ENCODE peak calls at places on chromosomes 2 and 18, in four cellular contexts. One of them, this sample, is unnamed. For H3K27me3, the result is how much of the 10 kb centered on the place peaks cover.

GRCh38 chr2:222052934-222053367 is 245.8 kb downstream of the PAX3 start:
- DNase-seq in aorta: no peak
- DNase-seq in mammary epithelial cell: no peak
- DNase-seq in spleen: no peak
- DNase-seq in this sample: no peak

GRCh38 chr2:159194241-159194640 is 92.3 kb downstream of the WDSUB1 start:
- DNase-seq in spleen: no peak
- DNase-seq in mammary epithelial cell: no peak
- DNase-seq in aorta: no peak
- DNase-seq in this sample: no peak

GRCh38 chr18:32910694-32911296 is 138.0 kb upstream of the KLHL14 start:
- DNase-seq in spleen: no peak
- DNase-seq in aorta: no peak
- DNase-seq in mammary epithelial cell: peak
- DNase-seq in this sample: no peak

GRCh38 chr2:222338374-222338773 is 39.6 kb upstream of the PAX3 start:
- DNase-seq in aorta: no peak
- DNase-seq in spleen: no peak
- DNase-seq in mammary epithelial cell: no peak
- DNase-seq in this sample: no peak

GRCh38 chr2:650343-651310 is 26.6 kb downstream of the TMEM18 start:
- DNase-seq in spleen: no peak
- DNase-seq in mammary epithelial cell: no peak
- DNase-seq in aorta: no peak
- DNase-seq in this sample: no peak

GRCh38 chr2:50564781-50565180 is 467.2 kb downstream of the NRXN1 start:
- DNase-seq in aorta: no peak
- DNase-seq in mammary epithelial cell: no peak
- DNase-seq in spleen: no peak
- DNase-seq in this sample: no peak

GRCh38 chr2:172090044-172090946 is 5.0 kb downstream of the DLX1 start:
- DNase-seq in spleen: no peak
- DNase-seq in aorta: peak
- DNase-seq in mammary epithelial cell: no peak
- DNase-seq in this sample: no peak

GRCh38 chr2:222883420-222883819 is 22.6 kb downstream of the ACSL3 start:
- DNase-seq in mammary epithelial cell: no peak
- DNase-seq in spleen: no peak
- DNase-seq in aorta: no peak
- DNase-seq in this sample: no peak

GRCh38 chr2:157940024-157940423 is 63.9 kb upstream of the ACVR1 start:
- DNase-seq in mammary epithelial cell: peak
- DNase-seq in aorta: no peak
- DNase-seq in spleen: no peak
- DNase-seq in this sample: no peak

GRCh38 chr2:222878877-222879601 is 18.2 kb downstream of the ACSL3 start:
- DNase-seq in mammary epithelial cell: peak
- DNase-seq in spleen: no peak
- DNase-seq in aorta: no peak
- DNase-seq in this sample: no peak

GRCh38 chr2:25309402-25309801 is 32.3 kb downstream of the DNMT3A start:
- DNase-seq in spleen: no peak
- DNase-seq in aorta: no peak
- DNase-seq in mammary epithelial cell: no peak
- DNase-seq in this sample: peak

GRCh38 chr2:208620487-208620978 is 213.9 kb downstream of the PTH2R start:
- DNase-seq in mammary epithelial cell: no peak
- DNase-seq in spleen: no peak
- DNase-seq in aorta: no peak
- DNase-seq in this sample: no peak

GRCh38 chr2:196324212-196324611 is 152.8 kb upstream of the STK17B start:
- DNase-seq in mammary epithelial cell: no peak
- DNase-seq in aorta: no peak
- DNase-seq in spleen: no peak
- DNase-seq in this sample: no peak

GRCh38 chr18:35610724-35611123 is 29.2 kb downstream of the GALNT1 start:
- DNase-seq in spleen: no peak
- DNase-seq in mammary epithelial cell: no peak
- DNase-seq in aorta: no peak
- DNase-seq in this sample: no peak

GRCh38 chr18:12271376-12272235 is 17.4 kb downstream of the CIDEA start:
- DNase-seq in mammary epithelial cell: peak
- DNase-seq in spleen: no peak
- DNase-seq in aorta: peak
- DNase-seq in this sample: peak

GRCh38 chr18:3120356-3120755 is 99.4 kb downstream of the MYOM1 start:
- DNase-seq in aorta: no peak
- DNase-seq in mammary epithelial cell: no peak
- DNase-seq in spleen: no peak
- DNase-seq in this sample: no peak

GRCh38 chr2:62939735-62940491 is 110.7 kb upstream of the OTX1 start:
- DNase-seq in mammary epithelial cell: peak
- DNase-seq in aorta: no peak
- DNase-seq in spleen: no peak
- DNase-seq in this sample: no peak

GRCh38 chr2:179180242-179180641 is 84.4 kb downstream of the SESTD1 start:
- DNase-seq in spleen: no peak
- DNase-seq in mammary epithelial cell: no peak
- DNase-seq in aorta: no peak
- DNase-seq in this sample: no peak

GRCh38 chr2:24824071-24824588 is 30.9 kb downstream of the CENPO start:
- DNase-seq in spleen: peak
- DNase-seq in aorta: peak
- DNase-seq in mammary epithelial cell: no peak
- DNase-seq in this sample: peak

GRCh38 chr2:161775971-161776370 is 151.8 kb downstream of the SLC4A10 start:
- DNase-seq in aorta: no peak
- DNase-seq in mammary epithelial cell: no peak
- DNase-seq in spleen: no peak
- DNase-seq in this sample: no peak

GRCh38 chr2:20348542-20348941 is 2.1 kb downstream of the PUM2 start:
- DNase-seq in aorta: no peak
- DNase-seq in mammary epithelial cell: no peak
- DNase-seq in spleen: no peak
- DNase-seq in this sample: no peak
- H3K4me3 ChIP-seq in aorta: no peak
- H3K4me3 ChIP-seq in mammary epithelial cell: peak
- H3K4me3 ChIP-seq in spleen: no peak
- H3K4me3 ChIP-seq in this sample: no peak

GRCh38 chr18:57433492-57434176 is 1.5 kb upstream of the ONECUT2 start:
- DNase-seq in spleen: no peak
- DNase-seq in aorta: no peak
- DNase-seq in mammary epithelial cell: no peak
- DNase-seq in this sample: no peak
- H3K27me3 ChIP-seq in spleen: half or more
- H3K27me3 ChIP-seq in aorta: under half
- H3K27me3 ChIP-seq in mammary epithelial cell: half or more
- H3K27me3 ChIP-seq in this sample: half or more

GRCh38 chr18:58135806-58136331 is 91.8 kb downstream of the NEDD4L start:
- DNase-seq in aorta: no peak
- DNase-seq in mammary epithelial cell: peak
- DNase-seq in spleen: no peak
- DNase-seq in this sample: peak
- H3K4me3 ChIP-seq in aorta: no peak
- H3K4me3 ChIP-seq in mammary epithelial cell: no peak
- H3K4me3 ChIP-seq in spleen: no peak
- H3K4me3 ChIP-seq in this sample: no peak

GRCh38 chr18:78971511-78972245 is 7.9 kb upstream of the SALL3 start:
- DNase-seq in mammary epithelial cell: no peak
- DNase-seq in spleen: no peak
- DNase-seq in aorta: no peak
- DNase-seq in this sample: no peak

GRCh38 chr18:78972930-78973331 is 6.7 kb upstream of the SALL3 start:
- DNase-seq in mammary epithelial cell: no peak
- DNase-seq in aorta: no peak
- DNase-seq in spleen: no peak
- DNase-seq in this sample: no peak

GRCh38 chr18:78973357-78974083 is 6.1 kb upstream of the SALL3 start:
- DNase-seq in mammary epithelial cell: no peak
- DNase-seq in spleen: no peak
- DNase-seq in aorta: no peak
- DNase-seq in this sample: no peak

GRCh38 chr18:78970774-78971333 is 8.8 kb upstream of the SALL3 start:
- DNase-seq in spleen: no peak
- DNase-seq in aorta: no peak
- DNase-seq in mammary epithelial cell: no peak
- DNase-seq in this sample: no peak

DNA sequence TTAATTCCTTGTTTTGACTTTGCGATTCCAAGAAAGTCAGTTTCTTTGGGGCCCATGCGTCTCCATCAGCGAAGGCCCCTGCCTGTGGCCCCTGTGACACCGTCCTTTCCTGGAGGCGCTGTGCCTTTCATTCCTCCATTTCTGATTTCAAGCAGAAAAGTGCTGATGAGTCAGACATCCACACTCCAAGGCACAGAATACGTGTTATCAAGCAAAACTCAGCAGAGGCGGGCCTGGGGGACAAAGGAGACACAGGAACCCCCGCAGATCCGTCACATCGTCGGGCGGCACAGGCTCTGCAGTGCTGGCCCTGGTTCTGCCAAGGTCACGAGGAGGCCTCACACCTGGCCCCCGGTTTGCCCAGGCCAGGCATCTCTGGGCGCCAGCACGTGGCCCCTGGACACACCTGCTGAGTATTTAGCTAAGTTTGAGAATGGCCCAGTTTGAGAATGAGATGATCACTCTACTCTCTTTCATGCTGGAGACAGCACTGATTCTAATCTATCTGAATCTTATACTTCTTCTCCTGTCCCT is 7.2 kb upstream of the SALL3 start:
- DNase-seq in aorta: no peak
- DNase-seq in mammary epithelial cell: no peak
- DNase-seq in spleen: no peak
- DNase-seq in this sample: no peak
- H3K27me3 ChIP-seq in aorta: under half
- H3K27me3 ChIP-seq in mammary epithelial cell: under half
- H3K27me3 ChIP-seq in spleen: half or more
- H3K27me3 ChIP-seq in this sample: half or more

GRCh38 chr2:85541262-85541661 is 2.3 kb downstream of the MAT2A start:
- DNase-seq in aorta: no peak
- DNase-seq in mammary epithelial cell: no peak
- DNase-seq in spleen: no peak
- DNase-seq in this sample: no peak
- H3K4me3 ChIP-seq in aorta: peak
- H3K4me3 ChIP-seq in mammary epithelial cell: peak
- H3K4me3 ChIP-seq in spleen: peak
- H3K4me3 ChIP-seq in this sample: peak

DNA sequence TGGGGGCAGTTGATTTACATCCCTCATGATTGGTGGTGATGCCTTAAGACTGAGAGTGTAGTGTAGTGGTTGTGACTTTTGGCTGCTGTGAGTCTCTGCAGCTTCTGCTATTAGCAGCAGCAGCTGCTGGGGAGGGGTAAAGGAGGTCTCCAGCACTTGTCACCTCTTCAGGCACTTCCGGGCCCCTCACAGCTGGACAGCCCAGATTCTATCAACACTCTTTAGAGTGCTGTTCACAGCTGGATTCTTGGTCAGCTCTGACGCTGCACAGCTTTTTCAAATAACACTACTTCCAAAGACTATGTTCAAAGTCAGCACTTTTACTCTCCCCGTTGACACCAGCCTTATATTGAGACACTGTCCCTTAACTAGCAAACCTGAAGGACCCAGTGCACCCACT is 396.0 kb downstream of the MEIS1 start:
- DNase-seq in mammary epithelial cell: no peak
- DNase-seq in spleen: no peak
- DNase-seq in aorta: no peak
- DNase-seq in this sample: no peak
- H3K27me3 ChIP-seq in mammary epithelial cell: under half
- H3K27me3 ChIP-seq in spleen: under half
- H3K27me3 ChIP-seq in aorta: under half
- H3K27me3 ChIP-seq in this sample: under half

DNA sequence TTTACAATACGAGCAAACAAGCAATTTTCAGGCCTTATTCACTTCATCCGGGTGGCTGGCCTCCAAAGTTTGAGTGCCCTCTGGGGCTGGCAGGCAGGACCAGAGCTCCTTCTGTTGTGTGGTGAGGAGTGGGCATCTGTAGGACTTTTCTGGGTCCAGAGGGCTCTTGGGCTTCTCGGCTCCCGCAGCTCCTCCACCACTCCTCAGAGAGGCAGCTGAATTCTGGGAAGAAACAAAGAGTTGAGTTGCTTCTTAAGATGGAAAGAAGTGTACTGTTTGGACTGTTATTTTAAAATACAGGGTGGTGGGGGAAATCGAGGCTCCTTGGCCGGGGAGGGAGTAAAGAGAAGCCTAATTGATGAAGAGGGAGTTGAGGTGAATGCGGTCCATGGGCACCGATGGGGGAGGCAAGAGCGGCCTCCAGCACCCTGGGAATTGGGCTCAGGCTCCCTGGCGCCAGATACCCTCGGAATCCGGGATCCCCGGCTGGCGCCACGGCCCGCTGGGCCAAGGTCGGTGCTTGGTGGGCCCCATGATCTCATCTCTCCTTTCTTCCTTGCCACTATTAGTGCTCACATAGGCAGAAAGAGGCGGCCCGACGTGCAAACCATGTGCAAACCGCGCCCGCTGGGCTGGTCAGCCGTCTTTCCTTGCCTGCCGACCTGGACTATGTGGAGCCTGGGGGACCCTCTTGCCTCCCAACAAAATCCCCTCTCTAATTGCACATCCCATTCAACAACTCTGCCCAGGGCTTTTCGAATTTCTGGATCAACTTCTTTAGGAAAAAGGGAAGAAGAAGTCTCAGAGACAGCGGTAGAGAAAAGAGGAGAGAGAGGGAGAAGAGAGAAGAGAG is 664 bp upstream of the SIX3 start:
- DNase-seq in mammary epithelial cell: no peak
- DNase-seq in aorta: no peak
- DNase-seq in spleen: peak
- DNase-seq in this sample: no peak
- H3K4me3 ChIP-seq in mammary epithelial cell: no peak
- H3K4me3 ChIP-seq in aorta: no peak
- H3K4me3 ChIP-seq in spleen: peak
- H3K4me3 ChIP-seq in this sample: peak

GRCh38 chr18:26548144-26549102 is at the start of gene KCTD1:
- DNase-seq in aorta: peak
- DNase-seq in mammary epithelial cell: peak
- DNase-seq in spleen: peak
- DNase-seq in this sample: peak
- H3K27me3 ChIP-seq in aorta: under half
- H3K27me3 ChIP-seq in mammary epithelial cell: under half
- H3K27me3 ChIP-seq in spleen: half or more
- H3K27me3 ChIP-seq in this sample: under half

GRCh38 chr2:64179582-64180321 is 35.5 kb upstream of the PELI1 start:
- DNase-seq in aorta: no peak
- DNase-seq in spleen: no peak
- DNase-seq in mammary epithelial cell: no peak
- DNase-seq in this sample: no peak
- H3K4me3 ChIP-seq in aorta: no peak
- H3K4me3 ChIP-seq in spleen: no peak
- H3K4me3 ChIP-seq in mammary epithelial cell: no peak
- H3K4me3 ChIP-seq in this sample: no peak

This sample was measured in dorsolateral prefrontal cortex.